ENCODE peak calls at places on chromosome 7, in six cellular contexts. P is nephron progenitor cell, D is sigmoid colon, B is IMR-90, X is A549, F is H9. L is an unnamed sample.

GRCh38 chr7:2829040-2829439 is 15.1 kb downstream of the GNA12 start:
- DNase-seq in D (no peak), X (no peak), P (no peak), B (no peak), F (no peak), L (no peak)

GRCh38 chr7:128352636-128353035 is 8.9 kb downstream of the PRRT4 start:
- DNase-seq in X (no peak), B (no peak), D (no peak), F (no peak), P (peak; percentile 23), L (no peak)

GRCh38 chr7:74087791-74088453 is 4.3 kb downstream of the LIMK1 start:
- DNase-seq in F (no peak), X (no peak), P (no peak), B (no peak), D (no peak), L (no peak)

GRCh38 chr7:145698526-145699262 is 417.9 kb upstream of the CNTNAP2 start:
- DNase-seq in B (peak; percentile 24), P (no peak), X (no peak), F (no peak), D (no peak), L (no peak)

GRCh38 chr7:84629216-84629615 is 434.6 kb upstream of the SEMA3A start:
- DNase-seq in P (no peak), X (no peak), B (peak; percentile 10), F (no peak), D (no peak), L (no peak)

GRCh38 chr7:25240340-25240739 is 12.1 kb upstream of the NPVF start:
- DNase-seq in F (no peak), X (no peak), B (no peak), D (no peak), P (no peak), L (no peak)

GRCh38 chr7:42247301-42247700 is 10.3 kb upstream of the GLI3 start:
- DNase-seq in P (no peak), X (no peak), D (no peak), B (peak; percentile 74), F (no peak), L (no peak)

GRCh38 chr7:82051641-82052040 is 281.8 kb upstream of the HGF start:
- DNase-seq in P (no peak), B (no peak), D (no peak), X (no peak), F (no peak), L (no peak)

GRCh38 chr7:105006367-105007139 is 7.5 kb upstream of the KMT2E start:
- DNase-seq in F (no peak), B (no peak), P (no peak), D (no peak), X (no peak), L (no peak)

GRCh38 chr7:7176421-7177043 is 5.8 kb upstream of the C1GALT1 start:
- DNase-seq in P (no peak), X (peak; percentile 33), B (peak; percentile 91), D (no peak), F (no peak), L (no peak)

GRCh38 chr7:150721970-150722373 is 5.6 kb downstream of the GIMAP1 start:
- DNase-seq in P (no peak), F (no peak), B (no peak), X (no peak), D (no peak), L (no peak)

GRCh38 chr7:38105874-38106483 is 72.1 kb upstream of the STARD3NL start:
- DNase-seq in X (peak; percentile 31), P (peak; percentile 23), D (no peak), B (peak; percentile 49), F (no peak), L (peak; percentile 20)

GRCh38 chr7:151699147-151699546 is 177.8 kb downstream of the PRKAG2 start:
- DNase-seq in B (peak; percentile 97), F (no peak), P (no peak), D (no peak), X (peak; percentile 65), L (no peak)

GRCh38 chr7:106737202-106737562 is 76.2 kb upstream of the CCDC71L start:
- DNase-seq in D (no peak), P (no peak), B (peak; percentile 63), F (no peak), X (no peak), L (no peak)
- TF ChIP-seq CTCF in D (no peak), P (no peak), B (peak; percentile 63), F (peak; percentile 39), X (peak; percentile 46), L (peak; percentile 11)

GRCh38 chr7:28536259-28536658 is 123.9 kb downstream of the CREB5 start:
- DNase-seq in X (no peak), F (peak; percentile 83), D (peak; percentile 75), P (peak; percentile 30), B (peak; percentile 56), L (no peak)
- TF ChIP-seq CTCF in X (no peak), F (peak; percentile 74), D (peak; percentile 79), P (peak; percentile 37), B (peak; percentile 45), L (no peak)

GRCh38 chr7:121328508-121329459 is at the start of gene WNT16:
- DNase-seq in X (no peak), P (peak; percentile 54), F (peak; percentile 90), D (no peak), B (no peak), L (peak; percentile 69)

GRCh38 chr7:121327671-121328070 is 1.1 kb upstream of the WNT16 start:
- DNase-seq in B (no peak), P (no peak), F (no peak), D (no peak), X (no peak), L (no peak)

GRCh38 chr7:121331048-121331447 is 2.2 kb downstream of the WNT16 start:
- DNase-seq in F (no peak), X (no peak), D (no peak), B (no peak), P (no peak), L (no peak)

GRCh38 chr7:121330053-121330833 is 1.4 kb downstream of the WNT16 start:
- DNase-seq in B (no peak), X (no peak), P (peak; percentile 52), D (no peak), F (peak; percentile 50), L (peak; percentile 35)

DNA sequence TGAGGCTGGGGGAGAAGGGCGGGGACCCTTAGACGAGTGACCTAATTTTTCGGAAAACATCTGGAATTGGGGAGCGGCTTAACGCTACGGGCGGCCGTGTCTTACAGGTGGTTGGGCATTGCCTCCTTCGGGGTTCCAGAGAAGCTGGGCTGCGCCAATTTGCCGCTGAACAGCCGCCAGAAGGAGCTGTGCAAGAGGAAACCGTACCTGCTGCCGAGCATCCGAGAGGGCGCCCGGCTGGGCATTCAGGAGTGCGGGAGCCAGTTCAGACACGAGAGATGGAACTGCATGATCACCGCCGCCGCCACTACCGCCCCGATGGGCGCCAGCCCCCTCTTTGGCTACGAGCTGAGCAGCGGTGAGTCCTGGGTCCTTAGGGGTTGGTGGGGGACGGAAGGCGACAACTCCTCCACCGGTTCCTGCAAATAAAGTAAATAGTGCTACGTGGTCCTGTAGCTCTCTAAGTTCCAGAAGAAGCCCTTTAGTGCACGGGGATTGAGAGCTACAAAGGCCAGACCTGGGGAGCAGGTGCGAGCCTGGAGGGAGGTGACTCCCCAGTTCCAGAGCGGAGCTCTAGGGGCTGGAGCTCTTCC is 756 bp downstream of the WNT16 start:
- DNase-seq in B (no peak), D (no peak), P (peak; percentile 53), F (peak; percentile 74), X (no peak), L (peak; percentile 54)
- TF ChIP-seq CTCF in B (no peak), D (no peak), P (no peak), F (peak; percentile 51), X (no peak), L (no peak)

GRCh38 chr7:116832692-116833091 is 29.7 kb upstream of the CAPZA2 start:
- DNase-seq in D (no peak), X (no peak), F (no peak), B (no peak), P (no peak), L (no peak)

GRCh38 chr7:116836911-116837310 is 25.5 kb upstream of the CAPZA2 start:
- DNase-seq in X (peak; percentile 29), F (no peak), D (no peak), B (no peak), P (no peak), L (no peak)

GRCh38 chr7:116840256-116840655 is 22.1 kb upstream of the CAPZA2 start:
- DNase-seq in P (no peak), B (no peak), F (no peak), D (no peak), X (no peak), L (no peak)

GRCh38 chr7:116836080-116836479 is 26.3 kb upstream of the CAPZA2 start:
- DNase-seq in X (no peak), F (no peak), P (no peak), B (no peak), D (no peak), L (no peak)

DNA sequence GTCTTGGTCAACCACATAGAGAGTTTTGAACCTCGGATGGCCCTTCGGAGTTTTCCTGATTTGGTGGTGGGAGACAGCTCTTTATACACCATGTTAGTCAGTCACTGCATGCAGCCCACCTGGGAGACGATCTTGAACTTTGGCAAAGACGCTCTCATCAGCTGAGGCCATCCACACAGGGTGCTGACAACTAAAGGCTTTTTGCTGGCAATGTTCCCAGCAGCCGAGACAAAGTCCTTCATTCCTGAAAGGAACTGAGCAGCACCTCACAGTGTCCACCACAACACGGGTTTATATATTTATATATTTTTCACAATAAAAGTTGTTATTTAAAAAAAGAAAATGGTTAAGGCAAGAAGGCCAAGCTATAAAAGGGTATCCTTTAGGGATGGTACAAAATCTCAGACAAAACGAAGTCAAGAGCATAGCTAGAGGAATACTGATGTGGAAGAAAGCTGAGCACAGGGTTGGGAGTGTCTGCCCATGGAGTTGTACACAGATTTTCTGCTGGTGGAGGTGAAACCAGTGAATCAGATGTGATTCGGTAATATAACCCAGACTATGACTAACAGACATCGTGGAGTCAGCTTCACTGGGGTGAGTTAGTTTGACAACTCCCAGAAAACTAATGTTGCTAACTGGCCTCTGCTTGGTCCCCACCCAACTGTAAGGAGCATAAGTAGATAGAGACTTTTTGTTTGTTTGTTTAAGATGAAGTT is 27.4 kb upstream of the CAPZA2 start:
- DNase-seq in D (no peak), B (peak; percentile 50), P (no peak), F (no peak), X (peak; percentile 22), L (no peak)
- TF ChIP-seq CTCF in D (no peak), B (no peak), P (no peak), F (no peak), X (no peak), L (no peak)

GRCh38 chr7:49243521-49243920 is 319.2 kb downstream of the CDC14C start:
- DNase-seq in X (no peak), P (no peak), F (no peak), D (no peak), B (no peak), L (no peak)
- TF ChIP-seq CTCF in X (no peak), P (no peak), F (peak; percentile 74), D (no peak), B (no peak), L (no peak)

DNA sequence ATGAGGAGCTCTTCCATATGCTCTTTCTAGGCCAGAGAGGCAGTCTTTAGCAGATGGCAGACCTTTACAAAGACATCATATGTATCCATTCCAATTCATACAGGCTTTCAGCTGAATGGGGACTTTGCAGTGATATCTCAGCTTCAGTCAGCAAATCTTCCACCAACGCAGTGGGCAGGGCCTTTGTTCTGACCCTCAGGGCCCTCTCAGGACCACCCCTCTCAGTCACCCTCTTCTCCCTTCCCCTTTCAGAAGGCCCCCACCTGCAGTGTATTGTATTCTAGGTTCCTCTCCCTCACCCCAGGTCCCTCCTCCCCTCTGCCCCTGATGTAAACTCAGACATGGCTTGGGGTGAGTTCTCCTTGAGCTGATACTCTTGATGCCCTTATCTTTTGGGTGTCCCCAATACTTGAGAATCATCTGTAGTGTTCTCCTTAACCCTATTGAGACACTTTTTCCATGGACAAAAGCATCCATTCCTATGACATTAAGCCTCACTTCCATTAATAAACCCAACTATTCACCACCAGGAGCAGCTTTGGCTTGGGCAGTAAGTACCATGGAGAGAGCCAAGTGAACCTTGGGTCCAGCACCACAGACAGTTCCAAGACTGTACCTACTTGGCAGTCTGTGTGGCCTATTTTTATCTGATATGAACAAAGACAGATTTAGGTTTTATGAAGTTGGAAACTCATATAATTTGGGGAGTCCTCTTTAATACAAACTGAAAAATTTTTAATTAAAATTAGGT is 62.7 kb downstream of the ADCYAP1R1 start:
- DNase-seq in P (peak; percentile 63), D (no peak), B (peak; percentile 44), X (no peak), F (no peak), L (no peak)
- TF ChIP-seq CTCF in P (no peak), D (no peak), B (no peak), X (no peak), F (no peak), L (no peak)